ENCODE peak calls at places on chromosomes 2 and 18, in four cellular contexts. F is SK-N-SH, Y is GM12878, J is H1. A is an unnamed sample.

GRCh38 chr18:3885209-3885792 is 435.3 kb downstream of the TGIF1 start:
- DNase-seq in F (peak), Y (no peak), J (no peak), A (no peak)

GRCh38 chr2:119744335-119744939 is 15.3 kb upstream of the PTPN4 start:
- DNase-seq in F (no peak), Y (no peak), J (no peak), A (no peak)

GRCh38 chr2:176582990-176583481 is 313.8 kb downstream of the MTX2 start:
- DNase-seq in F (no peak), Y (no peak), J (no peak), A (no peak)

GRCh38 chr18:29378739-29379138 is 1201.8 kb upstream of the CDH2 start:
- DNase-seq in F (no peak), Y (no peak), J (no peak), A (no peak)

GRCh38 chr2:47205576-47206141 is 50.6 kb upstream of the STPG4 start:
- DNase-seq in F (peak), Y (no peak), J (peak), A (no peak)

GRCh38 chr2:128521482-128521881 is 202.8 kb upstream of the HS6ST1 start:
- DNase-seq in F (no peak), Y (no peak), J (no peak), A (no peak)

GRCh38 chr18:68555935-68556334 is 159.0 kb downstream of the TMX3 start:
- DNase-seq in F (no peak), Y (no peak), J (no peak), A (no peak)

GRCh38 chr18:7577706-7578105 is 10.6 kb downstream of the PTPRM start:
- DNase-seq in F (no peak), Y (no peak), J (peak), A (no peak)

GRCh38 chr2:53751728-53752127 is 15.9 kb upstream of the CHAC2 start:
- DNase-seq in F (no peak), Y (no peak), J (no peak), A (no peak)

GRCh38 chr2:174603280-174603679 is 5.7 kb upstream of the WIPF1 start:
- DNase-seq in F (peak), Y (no peak), J (no peak), A (no peak)
- TF ChIP-seq TAF1 in F (no peak), Y (no peak), J (no peak), A (no peak)

GRCh38 chr2:26901326-26902183 is 53.6 kb downstream of the DPYSL5 start:
- DNase-seq in F (no peak), Y (no peak), J (no peak), A (no peak)
- TF ChIP-seq TAF1 in F (no peak), Y (no peak), J (no peak), A (no peak)

GRCh38 chr2:73856214-73856613 is 27.5 kb downstream of the STAMBP start:
- DNase-seq in F (no peak), Y (no peak), J (no peak), A (no peak)
- TF ChIP-seq TAF1 in F (no peak), Y (no peak), J (no peak), A (no peak)

GRCh38 chr2:184877909-184878308 is 279.6 kb downstream of the ZNF804A start:
- DNase-seq in F (no peak), Y (no peak), J (no peak), A (no peak)

GRCh38 chr2:184879671-184880070 is 281.3 kb downstream of the ZNF804A start:
- DNase-seq in F (no peak), Y (no peak), J (no peak), A (no peak)

GRCh38 chr2:184875911-184876310 is 277.6 kb downstream of the ZNF804A start:
- DNase-seq in F (no peak), Y (no peak), J (no peak), A (no peak)

DNA sequence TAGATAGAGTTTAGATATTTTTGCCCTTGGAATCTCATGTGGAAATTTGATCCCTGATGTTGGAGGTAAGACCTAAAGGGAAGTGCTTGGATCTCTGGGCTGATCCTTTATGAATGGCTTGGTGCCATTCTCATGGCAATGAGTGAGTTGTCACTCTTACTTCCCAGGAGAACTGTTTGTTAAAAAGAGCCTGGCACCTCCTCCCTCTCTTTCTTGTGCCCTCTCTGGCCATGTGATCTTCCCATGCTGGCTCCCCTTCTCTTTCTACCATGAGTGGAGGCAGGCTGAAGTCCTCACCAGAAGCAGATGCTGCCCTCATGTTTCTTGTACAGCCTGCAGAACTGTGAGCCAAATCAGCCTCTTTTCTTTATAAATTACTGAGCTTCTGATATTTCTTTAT is 276.9 kb downstream of the ZNF804A start:
- DNase-seq in F (no peak), Y (no peak), J (no peak), A (no peak)
- TF ChIP-seq TAF1 in F (no peak), Y (no peak), J (no peak), A (no peak)

DNA sequence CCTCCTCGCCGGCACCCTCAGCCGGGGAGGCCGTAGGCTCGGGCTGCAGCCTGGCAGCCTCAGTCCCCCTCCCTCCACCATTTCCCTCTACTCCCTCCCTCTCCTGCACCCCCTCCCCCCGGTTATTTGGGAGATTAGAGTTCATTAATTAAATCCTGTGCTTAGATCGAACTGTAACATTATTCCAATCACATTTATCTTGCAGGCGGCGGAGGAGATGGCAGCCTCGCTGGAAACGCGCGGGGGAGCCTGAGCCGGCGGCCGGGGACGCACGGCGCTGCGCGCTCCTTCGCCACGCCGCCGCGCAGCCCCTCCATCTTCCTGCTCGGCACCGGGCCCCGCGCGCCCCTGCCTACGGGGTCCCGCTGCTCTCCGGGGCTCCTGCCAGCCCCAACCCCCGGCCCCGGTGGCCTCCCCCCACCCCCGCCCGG is at the start of gene ST8SIA3:
- DNase-seq in F (peak), Y (no peak), J (no peak), A (no peak)
- TF ChIP-seq TAF1 in F (no peak), Y (no peak), J (no peak), A (no peak)

GRCh38 chr2:126687503-126687902 is 31.5 kb downstream of the GYPC start:
- DNase-seq in F (no peak), Y (no peak), J (no peak), A (no peak)
- TF ChIP-seq TAF1 in F (no peak), Y (no peak), J (no peak), A (no peak)

GRCh38 chr2:225598922-225599321 is 199.4 kb downstream of the NYAP2 start:
- DNase-seq in F (no peak), Y (no peak), J (no peak), A (no peak)
- TF ChIP-seq TAF1 in F (no peak), Y (no peak), J (no peak), A (no peak)

A was measured in GM12892.